ENCODE peak calls at places on chromosome 7, in seven cellular contexts. X, U, R, K, Y, Q and P are unnamed samples.

GRCh38 chr7:12110425-12110824 is 100.7 kb upstream of the TMEM106B start:
- DNase-seq in Q (no peak), U (no peak), X (no peak), R (no peak), K (no peak), Y (no peak), P (no peak)

GRCh38 chr7:79877874-79878465 is 256.7 kb upstream of the GNAI1 start:
- DNase-seq in K (no peak), Y (no peak), U (no peak), X (no peak), Q (no peak), R (no peak), P (no peak)

GRCh38 chr7:139034855-139035587 is 821 bp downstream of the ZC3HAV1L start:
- DNase-seq in R (peak), U (no peak), X (peak), K (no peak), Q (no peak), Y (peak), P (peak)

GRCh38 chr7:93249749-93250148 is 17.6 kb downstream of the VPS50 start:
- DNase-seq in K (no peak), Q (no peak), R (peak), Y (no peak), X (no peak), U (no peak), P (no peak)

GRCh38 chr7:138875794-138876193 is 77.8 kb upstream of the ATP6V0A4 start:
- DNase-seq in Q (no peak), X (no peak), U (no peak), R (no peak), K (no peak), Y (no peak), P (no peak)

GRCh38 chr7:104982773-104983619 is 31.0 kb upstream of the KMT2E start:
- DNase-seq in Y (peak), R (no peak), K (no peak), X (no peak), Q (no peak), U (no peak), P (no peak)

GRCh38 chr7:142939226-142939910 is at the start of gene LLCFC1:
- DNase-seq in K (no peak), U (peak), Y (peak), R (peak), Q (no peak), X (no peak), P (peak)

GRCh38 chr7:150479023-150479716 is 28.7 kb downstream of the GIMAP8 start:
- DNase-seq in Y (no peak), U (no peak), Q (no peak), K (no peak), X (no peak), R (no peak), P (no peak)

GRCh38 chr7:118731854-118732253 is 507.4 kb downstream of the ANKRD7 start:
- DNase-seq in X (no peak), U (peak), Q (no peak), R (peak), K (no peak), Y (no peak), P (no peak)

GRCh38 chr7:141430426-141431142 is 120.6 kb upstream of the AGK start:
- DNase-seq in R (peak), X (no peak), Q (no peak), U (no peak), K (no peak), Y (peak), P (no peak)

DNA sequence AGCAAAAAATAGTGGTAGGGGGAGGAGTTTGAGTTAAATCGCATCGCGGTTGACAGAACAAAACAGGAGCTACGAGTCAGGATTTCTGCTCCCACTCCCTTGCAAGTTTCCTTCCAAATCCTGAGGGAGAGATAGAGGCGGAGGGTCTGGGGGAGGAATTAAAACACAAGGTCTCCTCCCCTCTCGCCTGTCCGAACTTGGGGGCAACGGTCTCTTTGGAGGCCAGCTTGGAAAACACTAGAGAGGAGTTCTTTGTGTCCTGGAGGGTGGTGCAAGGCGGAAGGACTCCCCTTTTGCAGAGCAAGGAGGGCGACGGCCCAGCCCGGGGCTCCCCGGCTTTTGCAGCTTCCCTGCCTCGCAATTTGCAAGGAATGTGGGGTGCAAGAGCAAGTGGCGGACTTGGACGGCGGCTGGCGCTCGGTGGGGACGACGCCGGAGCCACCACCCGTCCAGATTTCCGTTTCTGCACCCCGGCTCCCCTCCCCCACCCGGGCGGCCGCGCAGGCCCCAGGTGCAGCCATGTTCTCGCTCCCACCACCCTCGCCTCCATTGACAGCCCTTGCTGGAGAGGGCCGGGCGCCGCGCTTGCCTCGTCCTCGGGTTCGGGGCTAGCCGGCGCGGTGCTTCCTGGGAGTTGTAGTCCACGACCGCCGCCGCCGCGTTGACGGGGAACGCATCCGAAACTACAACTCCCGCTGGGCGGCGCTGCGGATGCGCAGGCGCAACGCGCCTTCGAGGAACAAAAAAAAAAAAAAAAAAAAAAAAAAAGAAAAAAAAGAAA is 417 bp upstream of the GTF2I start:
- DNase-seq in Q (peak), K (peak), X (peak), R (peak), Y (peak), U (peak), P (peak)
- TF ChIP-seq CTCF in Q (no peak), K (no peak), X (peak), R (no peak), Y (no peak), U (no peak), P (no peak)

DNA sequence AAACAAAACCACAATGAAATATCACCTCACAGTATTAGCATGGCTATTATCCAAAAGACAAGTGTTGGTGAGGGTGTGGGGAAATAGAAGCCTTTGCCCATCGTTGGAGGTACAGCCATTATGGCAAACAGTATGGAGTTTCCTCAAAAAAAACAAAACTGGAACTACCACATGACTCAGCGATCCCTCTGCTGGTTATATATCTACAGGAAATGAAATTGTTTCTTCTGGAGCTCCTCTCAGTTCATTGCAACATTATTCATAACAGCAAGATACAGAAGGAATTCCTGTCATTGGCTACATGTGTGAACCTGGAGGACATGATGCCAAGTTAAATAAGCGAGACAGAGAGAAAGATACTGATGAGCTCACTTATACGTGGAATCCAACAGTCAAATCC is 2.4 kb upstream of the UBE3C start:
- DNase-seq in K (no peak), U (peak), Q (no peak), Y (peak), X (no peak), R (no peak), P (no peak)
- TF ChIP-seq CTCF in K (no peak), U (peak), Q (no peak), Y (no peak), X (no peak), R (peak), P (no peak)

GRCh38 chr7:39410582-39410981 is 155.6 kb upstream of the YAE1 start:
- DNase-seq in R (no peak), Y (no peak), U (no peak), X (no peak), Q (no peak), K (no peak), P (no peak)

GRCh38 chr7:39414669-39415035 is 151.6 kb upstream of the YAE1 start:
- DNase-seq in X (no peak), K (no peak), U (no peak), Q (no peak), Y (no peak), R (no peak), P (no peak)

GRCh38 chr7:39415091-39415820 is 150.9 kb upstream of the YAE1 start:
- DNase-seq in U (no peak), K (no peak), X (no peak), Q (no peak), R (no peak), Y (no peak), P (no peak)

GRCh38 chr7:39416866-39417265 is 149.3 kb upstream of the YAE1 start:
- DNase-seq in U (no peak), X (no peak), K (no peak), Q (no peak), R (no peak), Y (no peak), P (no peak)

GRCh38 chr7:39413866-39414668 is 152.1 kb upstream of the YAE1 start:
- DNase-seq in U (peak), Y (peak), Q (peak), X (peak), K (peak), R (peak), P (peak)
- TF ChIP-seq CTCF in U (no peak), Y (no peak), Q (no peak), X (no peak), K (no peak), R (peak), P (no peak)

GRCh38 chr7:91876391-91877133 is 3.9 kb downstream of the MTERF1 start:
- DNase-seq in Q (no peak), Y (no peak), K (no peak), R (no peak), X (no peak), U (peak), P (no peak)
- TF ChIP-seq CTCF in Q (peak), Y (no peak), K (no peak), R (peak), X (peak), U (peak), P (no peak)

GRCh38 chr7:24587853-24588252 is 14.6 kb downstream of the PALS2 start:
- DNase-seq in R (peak), K (no peak), U (peak), X (no peak), Q (no peak), Y (no peak), P (peak)
- TF ChIP-seq CTCF in R (peak), K (no peak), U (peak), X (peak), Q (no peak), Y (no peak), P (peak)